ENCODE peak calls at places on chromosomes 2 and 18, in nine cellular contexts. O is left lung; W is transverse colon; V is esophagus squamous epithelium; U is MM.1S; C is CD8-positive, alpha-beta T cell; L is lower lobe of right lung; K is WERI-Rb-1; F is cardiac muscle cell. Z is an unnamed sample.
A peak's percentile ranks its signal among the peaks of the same experiment; 100 is the strongest.

GRCh38 chr2:109185338-109185737 is 56.3 kb downstream of the SH3RF3 start:
- DNase-seq in O (no peak), W (no peak), V (no peak), U (no peak), C (no peak), L (no peak), K (no peak), F (no peak), Z (peak; percentile 50)

GRCh38 chr18:9263264-9263663 is 71.3 kb upstream of the TWSG1 start:
- DNase-seq in O (no peak), W (no peak), V (no peak), U (no peak), C (no peak), L (no peak), K (no peak), F (no peak), Z (no peak)

GRCh38 chr2:97751752-97752151 is 38.4 kb downstream of the ZAP70 start:
- DNase-seq in O (peak; percentile 48), W (no peak), V (no peak), U (no peak), C (no peak), L (no peak), K (no peak), F (peak; percentile 36), Z (no peak)

GRCh38 chr2:102385522-102385921 is 29.9 kb downstream of the IL18R1 start:
- DNase-seq in O (peak; percentile 39), W (no peak), V (no peak), U (no peak), C (no peak), L (no peak), K (no peak), F (peak; percentile 30), Z (no peak)

GRCh38 chr2:232652505-232652851 is 19.1 kb downstream of the EFHD1 start:
- DNase-seq in O (no peak), W (no peak), V (no peak), U (no peak), C (no peak), L (no peak), K (peak; percentile 37), F (no peak), Z (no peak)

GRCh38 chr2:71631411-71631931 is 178.1 kb downstream of the DYSF start:
- DNase-seq in O (no peak), W (no peak), V (no peak), U (no peak), C (no peak), L (no peak), K (no peak), F (peak; percentile 50), Z (no peak)

GRCh38 chr18:26133652-26134051 is at the start of gene PSMA8:
- DNase-seq in O (no peak), W (peak; percentile 17), V (no peak), U (no peak), C (peak; percentile 33), L (no peak), K (no peak), F (peak; percentile 26), Z (no peak)

GRCh38 chr2:212777020-212777491 is 238.5 kb upstream of the ERBB4 start:
- DNase-seq in O (no peak), W (no peak), V (no peak), U (peak; percentile 47), C (no peak), L (no peak), K (peak; percentile 20), F (peak; percentile 54), Z (no peak)

DNA sequence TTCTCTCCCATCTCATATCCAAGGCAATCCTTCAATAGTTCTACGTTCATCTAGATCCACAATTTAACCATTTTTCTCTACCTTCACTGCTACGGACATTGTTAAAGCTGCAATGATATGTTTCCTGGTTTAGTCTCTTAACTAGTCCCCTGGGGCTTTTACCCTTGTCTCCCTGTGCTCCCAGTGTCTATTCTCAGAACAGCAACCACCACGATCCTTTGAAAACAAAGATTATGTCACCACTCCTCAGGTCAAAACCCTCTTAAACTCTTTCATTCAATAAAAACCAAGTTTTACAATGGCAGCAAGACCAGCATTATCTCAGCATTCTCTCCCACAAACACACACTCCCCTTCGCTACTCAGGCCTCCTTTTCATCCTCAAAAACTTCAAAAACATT is 298.2 kb upstream of the CHST9 start:
- DNase-seq in O (no peak), W (no peak), V (no peak), U (no peak), C (no peak), L (no peak), K (no peak), F (no peak), Z (no peak)
- TF ChIP-seq CTCF in O (no peak), W (no peak), V (no peak), U (no peak), C (no peak), L (no peak), K (no peak), F (no peak), Z (no peak)

GRCh38 chr2:27702302-27702701 is 38.6 kb downstream of the SLC4A1AP start:
- DNase-seq in O (no peak), W (no peak), V (no peak), U (no peak), C (no peak), L (no peak), K (no peak), F (no peak), Z (no peak)

GRCh38 chr2:27705851-27706622 is 42.3 kb downstream of the SLC4A1AP start:
- DNase-seq in O (peak; percentile 68), W (peak; percentile 63), V (no peak), U (no peak), C (no peak), L (peak; percentile 65), K (peak; percentile 39), F (peak; percentile 93), Z (peak; percentile 97)

GRCh38 chr2:27703638-27704341 is 40.1 kb downstream of the SLC4A1AP start:
- DNase-seq in O (peak; percentile 82), W (peak; percentile 87), V (peak; percentile 52), U (peak; percentile 83), C (peak; percentile 73), L (peak; percentile 73), K (peak; percentile 89), F (peak; percentile 92), Z (peak; percentile 93)

GRCh38 chr2:27701676-27702075 is 38.0 kb downstream of the SLC4A1AP start:
- DNase-seq in O (peak; percentile 91), W (no peak), V (no peak), U (no peak), C (no peak), L (peak; percentile 87), K (no peak), F (peak; percentile 44), Z (no peak)

DNA sequence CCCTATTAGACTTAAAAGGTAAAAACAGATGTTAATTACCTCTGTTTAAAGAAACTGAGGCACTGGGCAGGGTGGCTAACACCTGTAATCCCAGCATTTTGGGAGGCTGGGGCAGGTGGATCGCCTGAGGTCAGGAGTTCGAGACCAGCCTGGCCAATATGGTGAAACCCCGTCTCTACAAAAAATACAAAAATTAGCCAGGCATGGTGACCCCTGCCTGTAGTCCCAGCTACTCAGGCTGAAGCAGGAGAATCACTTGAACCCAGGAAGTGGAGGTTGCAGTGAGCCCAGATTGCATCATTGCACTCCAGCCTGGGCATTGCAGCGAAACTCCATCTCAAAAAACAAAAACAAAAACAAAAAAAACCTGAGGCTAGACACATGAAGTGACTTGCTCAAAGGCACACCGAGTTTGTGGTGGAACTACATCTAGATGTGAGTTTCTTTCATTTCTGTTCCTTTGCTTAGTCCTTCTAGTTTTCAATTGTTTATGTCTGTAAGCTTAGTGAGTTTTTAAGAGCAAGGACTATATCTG is 40.7 kb downstream of the SLC4A1AP start:
- DNase-seq in O (no peak), W (no peak), V (no peak), U (no peak), C (no peak), L (no peak), K (no peak), F (no peak), Z (no peak)
- H3K27ac ChIP-seq in O (peak overlapping the region; percentile 28), W (peak overlapping the region; percentile 18), V (peak overlapping the region; percentile 95), U (no peak overlapping the region), C (no peak overlapping the region), L (no peak overlapping the region), K (no peak overlapping the region), F (no peak overlapping the region), Z (peak overlapping the region; percentile 94)

GRCh38 chr2:16030206-16031054 is 90.1 kb downstream of the MYCN start:
- DNase-seq in O (no peak), W (no peak), V (no peak), U (no peak), C (no peak), L (no peak), K (no peak), F (no peak), Z (no peak)

GRCh38 chr2:16031055-16031847 is 90.9 kb downstream of the MYCN start:
- DNase-seq in O (no peak), W (no peak), V (no peak), U (no peak), C (no peak), L (no peak), K (no peak), F (no peak), Z (no peak)

GRCh38 chr2:16033032-16033293 is 92.6 kb downstream of the MYCN start:
- DNase-seq in O (no peak), W (no peak), V (no peak), U (no peak), C (no peak), L (no peak), K (no peak), F (no peak), Z (no peak)

GRCh38 chr2:16032282-16033031 is 92.1 kb downstream of the MYCN start:
- DNase-seq in O (no peak), W (no peak), V (no peak), U (no peak), C (no peak), L (no peak), K (no peak), F (no peak), Z (no peak)

GRCh38 chr2:16031848-16032159 is 91.5 kb downstream of the MYCN start:
- DNase-seq in O (peak; percentile 50), W (peak; percentile 70), V (no peak), U (no peak), C (no peak), L (peak; percentile 73), K (no peak), F (no peak), Z (no peak)
- H3K9me3 ChIP-seq in O (no peaks in the 10 kb centered on the region), W (no peaks in the 10 kb centered on the region), V (no peaks in the 10 kb centered on the region), U (no peaks in the 10 kb centered on the region), C (no peaks in the 10 kb centered on the region), L (no peaks in the 10 kb centered on the region), K (no peaks in the 10 kb centered on the region), F (no peaks in the 10 kb centered on the region), Z (no peaks in the 10 kb centered on the region)

DNA sequence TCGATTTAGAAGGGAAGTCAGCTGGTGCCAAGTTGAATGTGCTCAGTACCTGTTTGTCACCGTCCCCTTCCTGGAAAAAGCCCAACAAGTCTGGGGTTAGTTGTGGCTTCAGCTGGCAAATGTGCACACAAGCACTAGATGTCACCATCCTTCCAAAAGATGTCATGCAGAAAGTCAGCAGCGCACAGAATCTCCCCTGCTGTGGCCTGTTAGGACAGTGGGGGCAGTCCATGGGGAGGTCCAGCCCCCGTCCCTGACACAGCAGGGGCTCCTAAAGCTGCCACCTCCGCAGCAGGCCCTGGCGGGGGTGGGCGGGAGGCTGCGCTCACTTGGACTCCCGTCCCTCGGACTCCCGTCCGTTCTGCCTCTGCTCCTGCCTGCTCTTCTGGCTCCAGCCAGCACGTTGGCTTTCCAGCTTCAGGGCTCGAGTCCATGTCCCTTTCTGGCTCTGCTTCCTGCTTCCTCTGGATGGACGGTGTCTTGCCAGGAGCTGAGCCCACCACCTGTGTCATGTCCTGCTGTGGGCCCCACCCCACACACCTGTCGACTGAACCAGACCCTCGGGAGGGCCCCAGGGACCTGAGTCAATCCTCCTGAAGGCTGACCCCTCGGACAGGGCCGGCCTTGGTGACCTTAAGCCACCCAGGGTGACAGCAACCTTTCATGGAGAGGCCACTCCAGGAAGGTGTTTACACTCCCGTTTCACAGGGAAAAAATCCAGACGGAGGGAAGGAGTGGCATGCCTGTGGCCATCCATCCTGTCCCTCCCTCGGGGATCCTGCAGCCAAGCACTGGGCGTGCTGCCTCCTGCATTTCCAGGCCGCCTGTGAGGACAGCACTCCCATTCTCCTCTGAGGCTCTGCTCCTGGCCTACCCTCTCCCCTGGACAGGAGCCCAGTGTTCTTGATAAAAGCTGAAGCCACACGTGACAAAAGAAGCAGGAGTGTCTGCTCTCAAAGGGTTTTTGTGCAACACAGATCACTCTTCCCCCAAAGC is 8.5 kb downstream of the RAB17 start:
- DNase-seq in O (peak; percentile 58), W (peak; percentile 19), V (no peak), U (peak; percentile 68), C (peak; percentile 13), L (peak; percentile 74), K (peak; percentile 73), F (peak; percentile 95), Z (peak; percentile 87)
- TF ChIP-seq CTCF in O (peak; percentile 23), W (peak; percentile 8), V (peak; percentile 17), U (peak; percentile 54), C (peak; percentile 47), L (peak; percentile 53), K (peak; percentile 75), F (peak; percentile 53), Z (peak; percentile 48)

Z was measured in tibial artery.